ENCODE peak calls at places on chromosomes 5 and 9, in seven cellular contexts. M is GM12891, Q is ovary, U is prostate gland, W is K562, S is GM12892, V is sigmoid colon. K is an unnamed sample.

GRCh38 chr9:29422445-29422844 is 1849.2 kb upstream of the C9orf72 start:
- DNase-seq in W (no peak), V (no peak), U (no peak), M (no peak), S (no peak), Q (no peak), K (peak)

GRCh38 chr9:116191757-116192415 is 38.3 kb downstream of the PAPPA start:
- DNase-seq in U (no peak), W (no peak), M (no peak), S (no peak), Q (no peak), V (no peak), K (no peak)

GRCh38 chr9:22817181-22817580 is 370.6 kb downstream of the DMRTA1 start:
- DNase-seq in V (no peak), W (no peak), M (no peak), Q (no peak), S (no peak), U (no peak), K (no peak)

GRCh38 chr9:127569819-127570401 is 42.2 kb upstream of the STXBP1 start:
- DNase-seq in Q (no peak), W (no peak), M (no peak), U (no peak), V (no peak), S (no peak), K (peak)

GRCh38 chr5:151464101-151464500 is 16.7 kb downstream of the SLC36A1 start:
- DNase-seq in U (no peak), M (no peak), Q (no peak), S (no peak), W (no peak), V (no peak), K (peak)

GRCh38 chr5:35863159-35863558 is 6.5 kb downstream of the IL7R start:
- DNase-seq in S (no peak), U (peak), M (no peak), W (no peak), V (no peak), Q (no peak), K (no peak)

GRCh38 chr5:180213657-180214207 is 4.7 kb upstream of the RASGEF1C start:
- DNase-seq in S (no peak), V (no peak), W (no peak), Q (no peak), U (no peak), M (no peak), K (no peak)

GRCh38 chr5:95908799-95909198 is 52.9 kb downstream of the ELL2 start:
- DNase-seq in U (no peak), M (no peak), Q (no peak), V (no peak), S (no peak), W (no peak), K (no peak)

GRCh38 chr5:72210913-72211670 is 103.8 kb downstream of the MAP1B start:
- DNase-seq in V (no peak), U (peak), S (no peak), Q (peak), M (no peak), W (no peak), K (peak)

GRCh38 chr9:126439402-126439765 is 112.8 kb downstream of the MVB12B start:
- DNase-seq in M (no peak), V (no peak), Q (no peak), W (no peak), S (no peak), U (no peak), K (no peak)

GRCh38 chr9:86940774-86941173 is 6.5 kb downstream of the GAS1 start:
- DNase-seq in M (no peak), U (no peak), V (no peak), W (no peak), S (no peak), Q (no peak), K (no peak)

GRCh38 chr9:91211919-91212318 is 149.8 kb downstream of the AUH start:
- DNase-seq in S (no peak), U (no peak), W (no peak), M (no peak), V (no peak), Q (no peak), K (no peak)

GRCh38 chr5:126415789-126416188 is 7.4 kb upstream of the GRAMD2B start:
- DNase-seq in U (no peak), S (no peak), W (no peak), Q (no peak), V (no peak), M (no peak), K (no peak)

GRCh38 chr5:82355496-82355895 is 77.3 kb upstream of the RPS23 start:
- DNase-seq in U (no peak), Q (no peak), S (no peak), W (no peak), M (no peak), V (no peak), K (no peak)

GRCh38 chr5:140345919-140346347 is 470 bp downstream of the HBEGF start:
- DNase-seq in U (peak), V (peak), M (peak), S (peak), Q (peak), W (peak), K (peak)

GRCh38 chr5:150159741-150160179 is 4.1 kb upstream of the PDGFRB start:
- DNase-seq in S (no peak), W (peak), V (no peak), U (no peak), M (no peak), Q (peak), K (no peak)

GRCh38 chr5:66645039-66645438 is 48.8 kb downstream of the MAST4 start:
- DNase-seq in Q (no peak), U (no peak), W (no peak), S (no peak), V (no peak), M (no peak), K (no peak)

GRCh38 chr9:36142510-36143161 is 6.1 kb downstream of the GLIPR2 start:
- DNase-seq in U (no peak), S (no peak), M (no peak), Q (no peak), V (peak), W (peak), K (peak)

GRCh38 chr9:112728401-112728800 is 10.5 kb upstream of the INIP start:
- DNase-seq in U (no peak), M (no peak), S (no peak), W (no peak), V (no peak), Q (no peak), K (no peak)

GRCh38 chr9:133578524-133579230 is 30.5 kb downstream of the FAM163B start:
- DNase-seq in S (no peak), V (no peak), M (no peak), U (no peak), W (no peak), Q (no peak), K (no peak)

GRCh38 chr5:124866355-124867063 is 120.1 kb upstream of the ZNF608 start:
- DNase-seq in W (no peak), Q (no peak), M (no peak), V (no peak), U (no peak), S (no peak), K (no peak)

GRCh38 chr5:133412661-133413060 is 199.7 kb downstream of the FSTL4 start:
- DNase-seq in S (no peak), M (no peak), U (no peak), W (no peak), V (no peak), Q (no peak), K (no peak)

GRCh38 chr9:37498457-37498856 is 12.7 kb downstream of the POLR1E start:
- DNase-seq in S (no peak), W (peak), U (no peak), M (no peak), V (no peak), Q (no peak), K (no peak)

GRCh38 chr9:37497320-37497719 is 11.6 kb downstream of the POLR1E start:
- DNase-seq in Q (no peak), W (peak), U (no peak), S (no peak), M (no peak), V (no peak), K (no peak)

GRCh38 chr9:37499297-37499696 is 13.5 kb downstream of the POLR1E start:
- DNase-seq in Q (no peak), V (no peak), U (no peak), S (no peak), M (no peak), W (no peak), K (no peak)

GRCh38 chr9:37495571-37495970 is 9.8 kb downstream of the POLR1E start:
- DNase-seq in S (no peak), U (no peak), Q (no peak), M (no peak), W (peak), V (no peak), K (no peak)

DNA sequence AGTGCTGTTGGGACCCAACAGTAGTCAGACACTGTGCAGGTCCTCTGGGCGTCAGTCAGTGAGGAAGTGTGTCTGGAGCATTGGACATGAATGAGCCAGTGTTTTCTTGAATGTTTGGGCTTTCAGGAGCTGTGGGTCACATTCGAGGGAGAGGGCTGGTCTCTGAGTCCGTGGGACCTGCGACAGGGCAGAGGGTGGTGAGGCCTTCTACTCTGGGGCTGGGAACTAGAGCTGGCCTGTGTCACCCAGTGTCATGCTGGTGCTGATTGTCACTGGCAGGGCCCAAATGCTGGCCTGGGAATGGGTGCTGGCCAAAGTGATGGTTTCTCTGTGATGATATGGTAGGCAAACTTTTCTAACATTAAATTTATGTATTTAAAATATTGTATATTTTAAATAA is 10.3 kb downstream of the POLR1E start:
- DNase-seq in Q (no peak), W (peak), S (no peak), M (no peak), V (no peak), U (no peak), K (no peak)
- TF ChIP-seq POLR2A in Q (no peak), W (peak), S (no peak), M (no peak), V (no peak), U (no peak), K (no peak)

GRCh38 chr9:136885950-136886578 is at the start of gene TRAF2:
- DNase-seq in V (peak), Q (peak), W (peak), U (peak), S (peak), M (peak), K (peak)
- TF ChIP-seq POLR2A in V (no peak), Q (no peak), W (peak), U (peak), S (peak), M (peak), K (peak)

DNA sequence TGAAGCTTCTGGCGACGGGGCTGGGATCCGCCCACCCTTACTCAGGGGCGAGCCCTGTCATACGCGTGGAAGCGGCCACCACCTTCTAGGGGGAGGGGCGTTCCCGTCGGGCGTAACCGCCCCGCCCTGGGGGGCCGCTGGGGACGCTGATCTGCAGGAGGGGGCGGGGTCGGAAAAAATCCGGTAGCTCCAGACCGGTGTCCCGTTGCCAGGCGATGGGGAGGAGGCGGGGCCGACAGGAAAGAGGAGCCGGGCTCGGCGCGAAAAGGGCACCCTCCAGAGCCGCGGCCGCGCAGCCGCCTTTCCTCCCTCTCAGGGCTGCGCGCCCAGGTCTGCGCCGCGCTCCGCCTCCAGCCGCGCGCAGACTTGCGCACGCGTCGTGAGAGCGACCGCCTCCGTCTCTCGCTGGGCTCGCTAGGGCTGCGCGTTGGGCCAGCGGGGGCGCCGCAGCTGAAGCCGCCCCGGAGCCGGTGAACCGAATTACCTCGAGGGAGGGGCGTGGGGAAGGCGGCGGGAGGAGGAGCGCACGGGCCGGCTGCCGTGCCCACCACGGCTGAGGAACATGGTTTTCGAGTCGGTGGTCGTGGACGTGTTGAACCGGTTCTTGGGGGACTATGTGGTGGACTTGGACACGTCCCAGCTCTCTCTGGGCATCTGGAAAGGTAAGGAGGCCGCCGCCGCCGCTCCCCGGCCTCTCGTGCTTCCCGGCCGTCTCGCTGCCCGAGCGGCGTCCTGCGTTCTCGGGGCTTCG is at the start of gene VPS13A:
- DNase-seq in Q (peak), M (peak), W (peak), V (peak), S (peak), U (peak), K (peak)
- TF ChIP-seq POLR2A in Q (peak), M (peak), W (peak), V (peak), S (peak), U (peak), K (peak)

GRCh38 chr9:129482521-129483466 is 138.1 kb downstream of the C9orf50 start:
- DNase-seq in U (peak), Q (peak), W (peak), M (no peak), V (peak), S (no peak), K (peak)
- TF ChIP-seq POLR2A in U (peak), Q (peak), W (peak), M (no peak), V (peak), S (no peak), K (no peak)

GRCh38 chr9:135664266-135664665 is 1.2 kb downstream of the LCN9 start:
- DNase-seq in U (no peak), S (no peak), V (no peak), W (no peak), M (no peak), Q (no peak), K (no peak)
- TF ChIP-seq POLR2A in U (no peak), S (no peak), V (no peak), W (no peak), M (no peak), Q (no peak), K (no peak)

GRCh38 chr5:172772112-172772906 is 1.3 kb upstream of the DUSP1 start:
- DNase-seq in S (peak), Q (peak), U (peak), V (peak), W (peak), M (peak), K (peak)
- TF ChIP-seq POLR2A in S (peak), Q (no peak), U (peak), V (peak), W (peak), M (no peak), K (peak)

DNA sequence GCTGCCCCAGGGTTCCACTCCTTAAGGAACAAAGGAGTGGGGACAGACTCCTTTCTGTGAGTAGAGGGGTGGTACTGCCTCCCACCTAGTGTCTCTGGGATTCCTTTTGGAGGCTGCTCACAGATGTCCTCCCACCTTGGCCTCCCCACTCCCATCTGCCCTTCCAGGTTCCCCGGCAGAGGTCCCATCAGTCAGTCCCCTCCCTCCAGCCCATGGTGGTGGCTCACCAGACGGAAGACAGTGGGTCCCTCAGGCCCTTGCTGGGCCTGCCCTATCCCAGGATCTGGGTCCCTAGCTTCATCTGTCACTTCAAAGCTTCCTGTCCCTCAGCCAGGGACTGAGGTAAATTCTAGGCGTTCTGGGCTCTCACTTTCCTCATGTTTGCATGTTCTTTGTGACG is 35.6 kb upstream of the NEK6 start:
- DNase-seq in S (no peak), M (no peak), W (no peak), U (no peak), Q (no peak), V (no peak), K (no peak)
- TF ChIP-seq POLR2A in S (no peak), M (no peak), W (no peak), U (no peak), Q (no peak), V (no peak), K (no peak)

DNA sequence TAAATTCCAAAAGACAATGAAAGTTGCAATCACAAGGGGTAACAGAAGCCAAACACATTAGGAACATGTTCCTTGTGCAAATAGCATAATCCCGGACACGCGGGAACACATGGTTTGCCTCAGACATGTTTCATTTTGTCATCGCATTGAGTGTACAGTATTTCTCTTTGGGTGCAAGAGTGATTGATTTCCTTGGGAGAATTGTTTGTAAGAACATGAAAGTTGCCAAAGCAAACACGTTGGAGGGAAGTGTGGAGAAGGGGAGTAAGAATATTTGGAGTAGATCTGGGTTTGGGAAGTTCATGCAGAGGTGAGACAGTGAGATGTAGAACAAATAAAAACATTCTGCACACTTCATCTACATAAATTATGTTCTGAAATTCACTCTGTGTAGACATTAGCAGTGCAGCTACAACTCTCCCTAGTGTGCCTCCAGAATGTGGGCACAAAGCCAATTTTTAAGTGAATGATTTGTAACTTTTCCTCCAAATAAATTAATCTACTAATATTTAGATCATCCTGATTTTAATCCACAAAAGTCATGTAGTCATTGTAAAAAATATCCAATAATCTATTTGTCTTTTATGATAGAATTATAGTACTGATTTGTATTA is 24.0 kb downstream of the FOXD1 start:
- DNase-seq in M (no peak), S (no peak), W (no peak), V (no peak), U (no peak), Q (no peak), K (no peak)
- TF ChIP-seq POLR2A in M (no peak), S (no peak), W (no peak), V (no peak), U (no peak), Q (no peak), K (no peak)